ENCODE peak calls at places on chromosome 13, in ten cellular contexts. T is ovary; J is tibial artery; E is CD4-positive, CD25-positive, alpha-beta regulatory T cell; K is CD8-positive, alpha-beta T cell; G is effector memory CD4-positive, alpha-beta T cell; U is small intestine; S is heart left ventricle; H is mesendoderm; Y is A549. M is an unnamed sample.
A peak's percentile ranks its signal among the peaks of the same experiment; 100 is the strongest.

GRCh38 chr13:69124996-69125395 is 982.6 kb upstream of the ATXN8OS start:
- DNase-seq in K (no peak), E (no peak), H (no peak), J (no peak), G (no peak), T (no peak), S (no peak), U (no peak), Y (no peak), M (no peak)

GRCh38 chr13:67964091-67964490 is 734.0 kb upstream of the PCDH9 start:
- DNase-seq in H (no peak), G (no peak), E (no peak), U (no peak), Y (no peak), S (no peak), K (no peak), T (no peak), J (no peak), M (no peak)

GRCh38 chr13:60838581-60838980 is 441.6 kb downstream of the TDRD3 start:
- DNase-seq in H (no peak), S (no peak), Y (no peak), J (no peak), K (no peak), U (no peak), E (no peak), G (no peak), T (no peak), M (no peak)

GRCh38 chr13:88285329-88285728 is 614.2 kb downstream of the SLITRK5 start:
- DNase-seq in J (no peak), S (no peak), H (no peak), U (no peak), K (no peak), E (no peak), G (no peak), Y (no peak), T (no peak), M (no peak)

GRCh38 chr13:42405665-42406390 is 133.9 kb downstream of the AKAP11 start:
- DNase-seq in K (peak; percentile 25), T (no peak), E (peak; percentile 31), G (no peak), U (no peak), S (no peak), H (no peak), J (no peak), Y (no peak), M (peak; percentile 50)

GRCh38 chr13:29573190-29573589 is 22.3 kb downstream of the SLC7A1 start:
- DNase-seq in G (no peak), H (no peak), U (peak; percentile 94), J (peak; percentile 72), K (no peak), T (peak; percentile 24), Y (no peak), E (no peak), S (peak; percentile 27), M (no peak)

GRCh38 chr13:43608400-43609137 is 178.2 kb downstream of the ENOX1 start:
- DNase-seq in E (no peak), T (no peak), H (no peak), U (no peak), Y (no peak), K (no peak), J (no peak), G (no peak), S (no peak), M (no peak)

GRCh38 chr13:29925457-29925856 is 75.0 kb upstream of the UBL3 start:
- DNase-seq in J (peak; percentile 97), E (no peak), Y (peak; percentile 33), K (no peak), G (no peak), H (no peak), S (peak; percentile 65), U (peak; percentile 89), T (peak; percentile 23), M (no peak)

GRCh38 chr13:51584731-51585191 is 499 bp downstream of the WDFY2 start:
- DNase-seq in Y (peak; percentile 17), U (peak; percentile 80), E (peak; percentile 69), S (no peak), K (peak; percentile 70), J (peak; percentile 54), T (no peak), H (peak; percentile 83), G (peak; percentile 68), M (no peak)

GRCh38 chr13:23993439-23993980 is 96.2 kb upstream of the C1QTNF9B start:
- DNase-seq in U (no peak), T (no peak), K (no peak), S (no peak), E (no peak), H (no peak), G (no peak), J (no peak), Y (no peak), M (no peak)

GRCh38 chr13:24997367-24997967 is 98.5 kb upstream of the PABPC3 start:
- DNase-seq in H (no peak), T (no peak), U (peak; percentile 35), E (no peak), G (no peak), Y (peak; percentile 11), S (no peak), K (no peak), J (no peak), M (peak; percentile 11)

GRCh38 chr13:36084131-36084530 is 47.1 kb downstream of the DCLK1 start:
- DNase-seq in Y (no peak), S (no peak), K (no peak), H (no peak), U (no peak), J (no peak), E (no peak), T (no peak), G (no peak), M (no peak)

GRCh38 chr13:59710995-59711701 is 452.6 kb downstream of the DIAPH3 start:
- DNase-seq in G (no peak), E (no peak), U (peak; percentile 16), J (no peak), S (no peak), Y (no peak), H (no peak), T (no peak), K (no peak), M (no peak)

GRCh38 chr13:108463365-108463764 is 166.0 kb upstream of the MYO16 start:
- DNase-seq in K (no peak), U (no peak), Y (peak; percentile 16), E (no peak), J (no peak), T (no peak), G (no peak), H (peak; percentile 38), S (no peak), M (peak; percentile 77)

GRCh38 chr13:114264886-114265611 is 16.4 kb upstream of the UPF3A start:
- DNase-seq in K (no peak), E (no peak), G (no peak), T (no peak), S (no peak), J (no peak), H (no peak), Y (no peak), U (no peak), M (no peak)

GRCh38 chr13:92826197-92826596 is 400.4 kb upstream of the GPC6 start:
- DNase-seq in T (no peak), S (no peak), K (no peak), J (no peak), E (no peak), Y (no peak), H (no peak), G (no peak), U (no peak), M (no peak)

GRCh38 chr13:106291006-106291405 is 244.5 kb downstream of the EFNB2 start:
- DNase-seq in S (no peak), K (no peak), J (no peak), T (no peak), Y (no peak), E (no peak), H (no peak), G (no peak), U (no peak), M (peak; percentile 37)

GRCh38 chr13:100941811-100942361 is 267.3 kb upstream of the TMTC4 start:
- DNase-seq in J (no peak), K (no peak), U (no peak), S (no peak), T (no peak), Y (no peak), G (no peak), E (no peak), H (peak; percentile 50), M (no peak)

GRCh38 chr13:40446365-40446764 is 220.1 kb downstream of the FOXO1 start:
- DNase-seq in K (no peak), U (no peak), T (no peak), J (no peak), S (no peak), H (no peak), Y (no peak), E (no peak), G (no peak), M (peak; percentile 67)

DNA sequence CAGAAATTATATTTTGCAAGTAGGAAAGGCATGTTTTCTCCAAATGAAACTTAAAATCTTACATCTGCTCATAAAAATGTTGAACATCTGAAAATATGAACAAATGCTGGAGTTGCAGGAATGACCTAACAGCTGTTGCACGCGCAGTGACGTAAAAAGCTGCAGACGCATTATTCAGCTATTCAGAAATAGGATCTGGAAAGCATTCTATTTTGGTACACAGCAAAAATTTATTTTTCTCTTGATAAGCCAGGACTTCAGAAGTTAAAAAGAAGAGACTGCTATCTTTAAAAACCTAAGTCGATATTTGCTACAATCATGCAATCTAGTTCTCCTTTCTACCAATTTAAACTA is 36.9 kb upstream of the STARD13 start:
- DNase-seq in S (peak; percentile 40), U (no peak), K (no peak), H (no peak), T (peak; percentile 49), J (peak; percentile 36), G (no peak), E (no peak), Y (no peak), M (no peak)
- H3K27ac ChIP-seq in S (peak overlapping the region; percentile 68), U (no peak overlapping the region), K (no peak overlapping the region), H (no peak overlapping the region), T (no peak overlapping the region), J (peak overlapping the region; percentile 65), G (no peak overlapping the region), E (no peak overlapping the region), Y (no peak overlapping the region), M (no peak overlapping the region)

GRCh38 chr13:111209613-111210012 is 94.5 kb downstream of the ARHGEF7 start:
- DNase-seq in E (no peak), H (no peak), J (no peak), K (no peak), Y (no peak), T (no peak), S (no peak), U (no peak), G (no peak), M (no peak)
- H3K4me3 ChIP-seq in E (no peak overlapping the region), H (no peak overlapping the region), J (no peak overlapping the region), K (no peak overlapping the region), Y (no peak overlapping the region), T (no peak overlapping the region), S (no peak overlapping the region), U (no peak overlapping the region), G (no peak overlapping the region), M (no peak overlapping the region)

GRCh38 chr13:46170268-46170667 is 11.7 kb downstream of the LCP1 start:
- DNase-seq in U (no peak), J (no peak), G (no peak), Y (no peak), H (no peak), S (no peak), E (no peak), T (no peak), K (no peak), M (no peak)
- H3K4me1 ChIP-seq in U (no peaks in the 10 kb centered on the region), J (peaks cover 3% of the 10 kb centered on the region), G (peaks cover 86% of the 10 kb centered on the region), Y (no peaks in the 10 kb centered on the region), H (peaks cover 14% of the 10 kb centered on the region), S (peaks cover 2% of the 10 kb centered on the region), E (peaks cover 100% of the 10 kb centered on the region), T (no peaks in the 10 kb centered on the region), K (peaks cover 98% of the 10 kb centered on the region), M (peaks cover 71% of the 10 kb centered on the region)

GRCh38 chr13:99009987-99010551 is 32.2 kb upstream of the DOCK9 start:
- DNase-seq in J (no peak), K (no peak), Y (no peak), E (no peak), S (no peak), T (no peak), H (no peak), U (no peak), G (no peak), M (peak; percentile 46)
- H3K27ac ChIP-seq in J (no peak overlapping the region), K (no peak overlapping the region), Y (no peak overlapping the region), E (no peak overlapping the region), S (no peak overlapping the region), T (no peak overlapping the region), H (no peak overlapping the region), U (no peak overlapping the region), G (no peak overlapping the region), M (no peak overlapping the region)